ENCODE peak calls at places on chromosome 18, in four cellular contexts. One of them, this sample, is unnamed.

GRCh38 chr18:44895176-44895798 is 214.6 kb downstream of the SETBP1 start:
- DNase-seq in retinal pigment epithelial cell: no peak
- DNase-seq in GM13976: peak; percentile 15
- DNase-seq in effector CD8-positive, alpha-beta T cell: no peak
- DNase-seq in this sample: peak; percentile 83

GRCh38 chr18:42087195-42087594 is 132.2 kb downstream of the PIK3C3 start:
- DNase-seq in effector CD8-positive, alpha-beta T cell: no peak
- DNase-seq in retinal pigment epithelial cell: no peak
- DNase-seq in GM13976: no peak
- DNase-seq in this sample: peak; percentile 24

GRCh38 chr18:49177812-49178211 is 227.0 kb upstream of the SMAD7 start:
- DNase-seq in GM13976: no peak
- DNase-seq in retinal pigment epithelial cell: no peak
- DNase-seq in effector CD8-positive, alpha-beta T cell: no peak
- DNase-seq in this sample: no peak

GRCh38 chr18:58892536-58892935 is 27.9 kb downstream of the ZNF532 start:
- DNase-seq in GM13976: no peak
- DNase-seq in effector CD8-positive, alpha-beta T cell: no peak
- DNase-seq in retinal pigment epithelial cell: no peak
- DNase-seq in this sample: peak; percentile 61

GRCh38 chr18:33034212-33034611 is 261.4 kb upstream of the KLHL14 start:
- DNase-seq in GM13976: no peak
- DNase-seq in effector CD8-positive, alpha-beta T cell: no peak
- DNase-seq in retinal pigment epithelial cell: no peak
- DNase-seq in this sample: no peak

GRCh38 chr18:8366656-8367055 is 242.6 kb upstream of the RAB12 start:
- DNase-seq in retinal pigment epithelial cell: no peak
- DNase-seq in effector CD8-positive, alpha-beta T cell: no peak
- DNase-seq in GM13976: no peak
- DNase-seq in this sample: no peak

GRCh38 chr18:12947355-12948054 is at the start of gene SEH1L:
- DNase-seq in retinal pigment epithelial cell: peak; percentile 89
- DNase-seq in GM13976: peak; percentile 99
- DNase-seq in effector CD8-positive, alpha-beta T cell: peak; percentile 99
- DNase-seq in this sample: peak; percentile 96

GRCh38 chr18:48697441-48697840 is 158.6 kb downstream of the CTIF start:
- DNase-seq in effector CD8-positive, alpha-beta T cell: no peak
- DNase-seq in retinal pigment epithelial cell: no peak
- DNase-seq in GM13976: no peak
- DNase-seq in this sample: no peak

GRCh38 chr18:76489081-76489480 is 6.0 kb downstream of the ZNF516 start:
- DNase-seq in GM13976: no peak
- DNase-seq in effector CD8-positive, alpha-beta T cell: no peak
- DNase-seq in retinal pigment epithelial cell: no peak
- DNase-seq in this sample: no peak

GRCh38 chr18:79694895-79695213 is 15.3 kb downstream of the CTDP1 start:
- DNase-seq in retinal pigment epithelial cell: no peak
- DNase-seq in effector CD8-positive, alpha-beta T cell: no peak
- DNase-seq in GM13976: no peak
- DNase-seq in this sample: no peak

GRCh38 chr18:47993409-47993808 is 63.0 kb upstream of the SMAD2 start:
- DNase-seq in retinal pigment epithelial cell: no peak
- DNase-seq in GM13976: no peak
- DNase-seq in effector CD8-positive, alpha-beta T cell: no peak
- DNase-seq in this sample: no peak

GRCh38 chr18:23220355-23220754 is 85.1 kb downstream of the CABLES1 start:
- DNase-seq in effector CD8-positive, alpha-beta T cell: no peak
- DNase-seq in retinal pigment epithelial cell: no peak
- DNase-seq in GM13976: no peak
- DNase-seq in this sample: no peak